ENCODE peak calls at places on chromosomes 11 and 22, in eight cellular contexts. P is AG04450, U is OCI-LY7, F is coronary artery, X is thoracic aorta, O is right atrium auricular region, Y is lower lobe of right lung, C is K562. T is an unnamed sample.

GRCh38 chr11:77814848-77815247 is 5.7 kb downstream of the RSF1 start:
- DNase-seq in P (no peak), U (no peak), F (no peak), X (no peak), O (no peak), Y (no peak), C (peak), T (no peak)

GRCh38 chr11:91795139-91795887 is 429.3 kb upstream of the FAT3 start:
- DNase-seq in P (no peak), U (no peak), F (no peak), X (no peak), O (no peak), Y (no peak), C (no peak), T (no peak)

GRCh38 chr11:120529214-120529613 is 17.7 kb downstream of the GRIK4 start:
- DNase-seq in P (no peak), U (no peak), F (no peak), X (no peak), O (no peak), Y (no peak), C (no peak), T (no peak)

GRCh38 chr11:7154881-7155344 is 66.1 kb downstream of the RBMXL2 start:
- DNase-seq in P (no peak), U (no peak), F (no peak), X (no peak), O (no peak), Y (no peak), C (no peak), T (no peak)

GRCh38 chr11:71120346-71120963 is 131.9 kb downstream of the SHANK2 start:
- DNase-seq in P (no peak), U (peak), F (no peak), X (no peak), O (no peak), Y (peak), C (no peak), T (peak)

GRCh38 chr11:2314136-2314524 is 12.3 kb downstream of the TSPAN32 start:
- DNase-seq in P (no peak), U (no peak), F (no peak), X (no peak), O (no peak), Y (peak), C (no peak), T (no peak)

GRCh38 chr11:64536396-64536935 is 54.6 kb upstream of the SLC22A12 start:
- DNase-seq in P (no peak), U (no peak), F (no peak), X (no peak), O (no peak), Y (peak), C (no peak), T (no peak)

GRCh38 chr11:35318309-35318708 is 101.0 kb downstream of the SLC1A2 start:
- DNase-seq in P (no peak), U (no peak), F (no peak), X (no peak), O (no peak), Y (no peak), C (no peak), T (no peak)

GRCh38 chr11:45751430-45751829 is 53.5 kb upstream of the SLC35C1 start:
- DNase-seq in P (no peak), U (no peak), F (no peak), X (no peak), O (no peak), Y (no peak), C (peak), T (no peak)

GRCh38 chr22:26970809-26971394 is 313.5 kb downstream of the MIAT start:
- DNase-seq in P (no peak), U (peak), F (no peak), X (no peak), O (no peak), Y (no peak), C (no peak), T (no peak)

GRCh38 chr11:64918056-64918455 is 1.0 kb upstream of the ATG2A start:
- DNase-seq in P (peak), U (peak), F (no peak), X (no peak), O (no peak), Y (no peak), C (no peak), T (peak)

GRCh38 chr11:128621491-128622136 is 34.3 kb upstream of the ETS1 start:
- DNase-seq in P (peak), U (no peak), F (no peak), X (no peak), O (peak), Y (no peak), C (no peak), T (no peak)

GRCh38 chr11:20162340-20162739 is 2.1 kb upstream of the DBX1 start:
- DNase-seq in P (no peak), U (no peak), F (no peak), X (no peak), O (no peak), Y (no peak), C (no peak), T (no peak)

GRCh38 chr22:22886546-22886945 is 1.1 kb upstream of the IGLL5 start:
- DNase-seq in P (no peak), U (no peak), F (peak), X (no peak), O (no peak), Y (no peak), C (no peak), T (no peak)

GRCh38 chr22:29330753-29331152 is 15.3 kb upstream of the RASL10A start:
- DNase-seq in P (no peak), U (no peak), F (no peak), X (no peak), O (no peak), Y (no peak), C (no peak), T (no peak)

GRCh38 chr11:115653926-115654325 is 149.7 kb upstream of the CADM1 start:
- DNase-seq in P (no peak), U (no peak), F (no peak), X (no peak), O (no peak), Y (no peak), C (no peak), T (no peak)

GRCh38 chr11:112002491-112003216 is 22.6 kb upstream of the DLAT start:
- DNase-seq in P (no peak), U (no peak), F (no peak), X (no peak), O (no peak), Y (no peak), C (no peak), T (no peak)

GRCh38 chr11:18692941-18693760 is 5.4 kb upstream of the TMEM86A start:
- DNase-seq in P (no peak), U (no peak), F (no peak), X (no peak), O (no peak), Y (no peak), C (peak), T (no peak)

GRCh38 chr11:130738618-130739017 is 177.7 kb downstream of the SNX19 start:
- DNase-seq in P (no peak), U (no peak), F (no peak), X (no peak), O (no peak), Y (no peak), C (no peak), T (no peak)

GRCh38 chr22:17492247-17492646 is 71.1 kb upstream of the SLC25A18 start:
- DNase-seq in P (no peak), U (no peak), F (no peak), X (no peak), O (no peak), Y (no peak), C (no peak), T (peak)

GRCh38 chr11:67627788-67628624 is 1.7 kb downstream of the NUDT8 start:
- DNase-seq in P (no peak), U (no peak), F (no peak), X (no peak), O (no peak), Y (peak), C (no peak), T (no peak)

GRCh38 chr11:11482726-11483125 is 129.7 kb upstream of the CSNK2A3 start:
- DNase-seq in P (no peak), U (no peak), F (no peak), X (no peak), O (no peak), Y (no peak), C (no peak), T (no peak)

GRCh38 chr22:27662359-27663030 is 139.1 kb downstream of the MN1 start:
- DNase-seq in P (no peak), U (no peak), F (no peak), X (no peak), O (peak), Y (no peak), C (no peak), T (peak)

GRCh38 chr22:35961480-35961902 is 67.1 kb downstream of the RBFOX2 start:
- DNase-seq in P (peak), U (no peak), F (no peak), X (peak), O (peak), Y (no peak), C (no peak), T (no peak)

GRCh38 chr11:117582491-117582890 is 214.5 kb downstream of the DSCAML1 start:
- DNase-seq in P (no peak), U (no peak), F (no peak), X (no peak), O (no peak), Y (no peak), C (no peak), T (peak)

GRCh38 chr11:117200813-117201515 is 1.8 kb downstream of the TAGLN start:
- DNase-seq in P (no peak), U (no peak), F (no peak), X (no peak), O (no peak), Y (no peak), C (no peak), T (no peak)

GRCh38 chr11:121312483-121312882 is 19.9 kb downstream of the SC5D start:
- DNase-seq in P (no peak), U (no peak), F (no peak), X (no peak), O (no peak), Y (no peak), C (no peak), T (no peak)

GRCh38 chr11:18770479-18771125 is 21.0 kb downstream of the PTPN5 start:
- DNase-seq in P (no peak), U (no peak), F (no peak), X (no peak), O (no peak), Y (no peak), C (no peak), T (no peak)

GRCh38 chr22:48254311-48254873 is 1491.9 kb downstream of the TBC1D22A start:
- DNase-seq in P (no peak), U (no peak), F (no peak), X (no peak), O (no peak), Y (no peak), C (no peak), T (no peak)

GRCh38 chr22:39525658-39525975 is 5.3 kb downstream of the ATF4 start:
- DNase-seq in P (no peak), U (no peak), F (no peak), X (no peak), O (no peak), Y (peak), C (no peak), T (no peak)

GRCh38 chr22:39526736-39527171 is 5.8 kb downstream of the RPS19BP1 start:
- DNase-seq in P (no peak), U (peak), F (no peak), X (no peak), O (no peak), Y (peak), C (no peak), T (no peak)

GRCh38 chr22:39528681-39529486 is 3.7 kb downstream of the RPS19BP1 start:
- DNase-seq in P (peak), U (peak), F (peak), X (peak), O (peak), Y (peak), C (peak), T (peak)

GRCh38 chr22:39528080-39528661 is 4.4 kb downstream of the RPS19BP1 start:
- DNase-seq in P (no peak), U (no peak), F (no peak), X (no peak), O (no peak), Y (peak), C (no peak), T (no peak)

DNA sequence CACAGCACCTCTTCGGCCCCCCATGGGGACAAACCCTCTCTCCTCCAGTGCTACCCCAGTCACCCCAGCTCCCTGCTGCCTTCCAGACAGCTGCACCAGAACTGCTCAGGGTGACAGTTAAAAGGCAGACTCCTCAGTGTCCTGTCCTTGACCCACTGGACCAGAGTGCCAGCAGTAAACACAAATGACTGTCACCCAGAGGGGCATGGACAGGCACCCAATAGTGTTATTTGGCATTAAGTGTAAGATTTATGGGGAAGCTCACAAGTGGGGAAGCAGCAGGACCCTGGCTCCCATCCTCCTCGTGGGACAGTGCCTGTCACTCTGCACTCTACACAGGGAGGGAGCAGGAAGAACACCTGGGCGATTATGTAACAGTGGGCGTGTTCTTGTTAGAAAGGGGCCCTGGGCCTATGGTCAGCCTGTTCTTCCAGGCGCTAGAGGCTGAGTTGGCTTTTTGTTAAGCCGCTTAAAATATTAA is 5.0 kb downstream of the RPS19BP1 start:
- DNase-seq in P (no peak), U (peak), F (no peak), X (no peak), O (no peak), Y (peak), C (no peak), T (peak)
- TF ChIP-seq CTCF in P (no peak), U (no peak), F (no peak), X (no peak), O (no peak), Y (no peak), C (no peak), T (no peak)

DNA sequence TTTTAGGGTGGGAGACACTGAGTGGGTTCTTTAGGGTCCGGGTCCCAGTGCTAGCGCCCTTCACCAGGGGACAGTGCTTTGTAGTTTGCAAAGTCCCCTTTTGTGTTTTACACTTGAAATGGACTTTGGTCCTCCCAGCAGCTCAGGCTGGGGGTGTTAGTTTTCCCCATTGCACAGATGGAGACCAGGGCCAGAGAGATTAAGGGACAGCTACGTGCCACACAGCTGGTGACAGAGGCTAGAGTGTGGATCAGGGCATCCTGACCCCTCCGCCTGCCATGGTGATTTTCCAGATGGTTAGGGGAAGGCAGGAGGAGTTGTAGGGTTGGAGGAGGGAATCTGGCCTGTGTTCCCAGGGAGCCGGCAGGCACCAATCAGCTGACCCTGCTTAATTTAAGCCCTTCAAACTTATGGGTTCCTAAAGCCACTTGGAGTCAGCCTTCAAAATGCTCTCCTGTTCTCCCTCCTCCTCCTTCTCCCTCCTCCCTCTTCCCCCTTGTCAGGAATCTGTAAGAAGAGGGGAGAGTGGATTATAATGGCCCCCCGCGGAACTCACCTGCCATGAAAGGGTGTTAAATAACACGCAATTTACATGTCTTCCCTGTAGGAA is 22.5 kb upstream of the MPPED1 start:
- DNase-seq in P (no peak), U (no peak), F (no peak), X (no peak), O (no peak), Y (peak), C (no peak), T (no peak)
- H3K27ac ChIP-seq in P (no peak), U (no peak), F (no peak), X (no peak), O (no peak), Y (no peak), C (no peak), T (no peak)

GRCh38 chr22:41952713-41953112 is 763 bp downstream of the SMIM45 start:
- DNase-seq in P (no peak), U (no peak), F (no peak), X (no peak), O (no peak), Y (no peak), C (no peak), T (no peak)

GRCh38 chr22:41963453-41964105 is 5.7 kb upstream of the SEPTIN3 start:
- DNase-seq in P (no peak), U (no peak), F (no peak), X (no peak), O (no peak), Y (peak), C (no peak), T (peak)

GRCh38 chr22:41957941-41958556 is 6.1 kb downstream of the SMIM45 start:
- DNase-seq in P (no peak), U (no peak), F (no peak), X (no peak), O (no peak), Y (no peak), C (no peak), T (no peak)
- TF ChIP-seq CTCF in P (no peak), U (no peak), F (no peak), X (no peak), O (no peak), Y (peak), C (no peak), T (no peak)

GRCh38 chr11:69113226-69113625 is 42.5 kb upstream of the SMIM38 start:
- DNase-seq in P (no peak), U (no peak), F (no peak), X (no peak), O (no peak), Y (peak), C (no peak), T (no peak)

GRCh38 chr11:69115586-69116560 is 39.9 kb upstream of the SMIM38 start:
- DNase-seq in P (no peak), U (no peak), F (no peak), X (no peak), O (no peak), Y (peak), C (no peak), T (peak)

GRCh38 chr11:69113646-69114340 is 41.9 kb upstream of the SMIM38 start:
- DNase-seq in P (no peak), U (no peak), F (no peak), X (no peak), O (no peak), Y (peak), C (no peak), T (no peak)

GRCh38 chr11:69114811-69115523 is 40.8 kb upstream of the SMIM38 start:
- DNase-seq in P (no peak), U (no peak), F (no peak), X (no peak), O (no peak), Y (peak), C (no peak), T (peak)

GRCh38 chr11:69114362-69114761 is 41.4 kb upstream of the SMIM38 start:
- DNase-seq in P (no peak), U (no peak), F (no peak), X (no peak), O (no peak), Y (peak), C (no peak), T (no peak)
- H3K27ac ChIP-seq in P (no peak), U (no peak), F (no peak), X (no peak), O (no peak), Y (peak), C (no peak), T (peak)

GRCh38 chr11:1293619-1294015 is 15.8 kb downstream of the TOLLIP start:
- DNase-seq in P (no peak), U (no peak), F (no peak), X (no peak), O (no peak), Y (peak), C (no peak), T (no peak)
- TF ChIP-seq CTCF in P (peak), U (no peak), F (no peak), X (no peak), O (no peak), Y (peak), C (no peak), T (no peak)

GRCh38 chr11:61728940-61729219 is 23.6 kb upstream of the MYRF start:
- DNase-seq in P (peak), U (no peak), F (no peak), X (no peak), O (no peak), Y (no peak), C (no peak), T (no peak)
- H3K27ac ChIP-seq in P (no peak), U (no peak), F (no peak), X (no peak), O (peak), Y (no peak), C (no peak), T (no peak)

GRCh38 chr11:8354622-8355417 is 91.1 kb upstream of the LMO1 start:
- DNase-seq in P (no peak), U (no peak), F (no peak), X (no peak), O (no peak), Y (no peak), C (no peak), T (peak)
- TF ChIP-seq CTCF in P (no peak), U (no peak), F (no peak), X (no peak), O (no peak), Y (no peak), C (no peak), T (peak)